ENCODE peak calls at places on chromosomes 5 and 9, in ten cellular contexts. One of them, this sample, is unnamed.

GRCh38 chr5:65821966-65822365 is 100.0 kb downstream of the NLN start:
- DNase-seq in suprapubic skin: no peak
- DNase-seq in spleen: no peak
- DNase-seq in A549: no peak
- DNase-seq in transverse colon: no peak
- DNase-seq in ovary: no peak
- DNase-seq in uterus: no peak
- DNase-seq in heart left ventricle: no peak
- DNase-seq in body of pancreas: no peak
- DNase-seq in tibial nerve: no peak
- DNase-seq in this sample: no peak

GRCh38 chr9:6441269-6441668 is 28.3 kb downstream of the UHRF2 start:
- DNase-seq in ovary: no peak
- DNase-seq in A549: no peak
- DNase-seq in suprapubic skin: no peak
- DNase-seq in transverse colon: no peak
- DNase-seq in body of pancreas: no peak
- DNase-seq in uterus: no peak
- DNase-seq in tibial nerve: no peak
- DNase-seq in heart left ventricle: no peak
- DNase-seq in spleen: no peak
- DNase-seq in this sample: no peak

GRCh38 chr9:124078641-124079040 is 67.1 kb downstream of the LHX2 start:
- DNase-seq in suprapubic skin: no peak
- DNase-seq in heart left ventricle: no peak
- DNase-seq in ovary: no peak
- DNase-seq in body of pancreas: no peak
- DNase-seq in tibial nerve: no peak
- DNase-seq in uterus: no peak
- DNase-seq in A549: peak; percentile 44
- DNase-seq in transverse colon: no peak
- DNase-seq in spleen: no peak
- DNase-seq in this sample: peak; percentile 47

GRCh38 chr9:91758491-91758981 is 191.5 kb downstream of the ROR2 start:
- DNase-seq in body of pancreas: peak; percentile 18
- DNase-seq in tibial nerve: no peak
- DNase-seq in transverse colon: peak; percentile 54
- DNase-seq in spleen: no peak
- DNase-seq in heart left ventricle: no peak
- DNase-seq in ovary: no peak
- DNase-seq in A549: peak; percentile 55
- DNase-seq in suprapubic skin: no peak
- DNase-seq in uterus: no peak
- DNase-seq in this sample: peak; percentile 10

GRCh38 chr5:67192719-67193464 is 3.7 kb downstream of the CD180 start:
- DNase-seq in suprapubic skin: no peak
- DNase-seq in ovary: no peak
- DNase-seq in spleen: no peak
- DNase-seq in uterus: no peak
- DNase-seq in body of pancreas: no peak
- DNase-seq in tibial nerve: no peak
- DNase-seq in transverse colon: no peak
- DNase-seq in heart left ventricle: no peak
- DNase-seq in A549: no peak
- DNase-seq in this sample: no peak

GRCh38 chr9:82513242-82513750 is 524.7 kb downstream of the SPATA31D1 start:
- DNase-seq in uterus: peak; percentile 33
- DNase-seq in transverse colon: no peak
- DNase-seq in suprapubic skin: no peak
- DNase-seq in spleen: no peak
- DNase-seq in A549: no peak
- DNase-seq in ovary: peak; percentile 10
- DNase-seq in body of pancreas: no peak
- DNase-seq in tibial nerve: no peak
- DNase-seq in heart left ventricle: no peak
- DNase-seq in this sample: no peak

GRCh38 chr5:150496534-150496933 is 11.4 kb upstream of the NDST1 start:
- DNase-seq in tibial nerve: no peak
- DNase-seq in transverse colon: no peak
- DNase-seq in spleen: no peak
- DNase-seq in suprapubic skin: no peak
- DNase-seq in A549: no peak
- DNase-seq in uterus: no peak
- DNase-seq in ovary: no peak
- DNase-seq in heart left ventricle: no peak
- DNase-seq in body of pancreas: no peak
- DNase-seq in this sample: no peak

GRCh38 chr5:180093651-180094382 is 22.3 kb upstream of the RNF130 start:
- DNase-seq in body of pancreas: no peak
- DNase-seq in spleen: no peak
- DNase-seq in tibial nerve: peak; percentile 34
- DNase-seq in ovary: no peak
- DNase-seq in transverse colon: no peak
- DNase-seq in heart left ventricle: no peak
- DNase-seq in suprapubic skin: no peak
- DNase-seq in A549: no peak
- DNase-seq in uterus: no peak
- DNase-seq in this sample: no peak

GRCh38 chr9:20538956-20539355 is 83.3 kb downstream of the MLLT3 start:
- DNase-seq in body of pancreas: no peak
- DNase-seq in tibial nerve: no peak
- DNase-seq in heart left ventricle: no peak
- DNase-seq in transverse colon: no peak
- DNase-seq in suprapubic skin: no peak
- DNase-seq in uterus: no peak
- DNase-seq in spleen: no peak
- DNase-seq in A549: no peak
- DNase-seq in ovary: no peak
- DNase-seq in this sample: no peak

GRCh38 chr5:36721664-36722063 is 115.3 kb downstream of the SLC1A3 start:
- DNase-seq in transverse colon: no peak
- DNase-seq in spleen: no peak
- DNase-seq in body of pancreas: no peak
- DNase-seq in A549: no peak
- DNase-seq in suprapubic skin: no peak
- DNase-seq in ovary: no peak
- DNase-seq in uterus: no peak
- DNase-seq in tibial nerve: no peak
- DNase-seq in heart left ventricle: no peak
- DNase-seq in this sample: no peak

GRCh38 chr5:36719266-36719665 is 112.9 kb downstream of the SLC1A3 start:
- DNase-seq in ovary: no peak
- DNase-seq in A549: no peak
- DNase-seq in uterus: no peak
- DNase-seq in spleen: no peak
- DNase-seq in body of pancreas: no peak
- DNase-seq in suprapubic skin: no peak
- DNase-seq in heart left ventricle: no peak
- DNase-seq in transverse colon: no peak
- DNase-seq in tibial nerve: no peak
- DNase-seq in this sample: no peak

GRCh38 chr5:36723921-36724320 is 117.5 kb downstream of the SLC1A3 start:
- DNase-seq in body of pancreas: no peak
- DNase-seq in spleen: peak; percentile 80
- DNase-seq in heart left ventricle: no peak
- DNase-seq in tibial nerve: no peak
- DNase-seq in suprapubic skin: no peak
- DNase-seq in transverse colon: no peak
- DNase-seq in ovary: no peak
- DNase-seq in A549: no peak
- DNase-seq in uterus: no peak
- DNase-seq in this sample: no peak

GRCh38 chr5:36722913-36723312 is 116.5 kb downstream of the SLC1A3 start:
- DNase-seq in spleen: no peak
- DNase-seq in A549: no peak
- DNase-seq in uterus: no peak
- DNase-seq in tibial nerve: no peak
- DNase-seq in suprapubic skin: no peak
- DNase-seq in ovary: no peak
- DNase-seq in heart left ventricle: no peak
- DNase-seq in transverse colon: no peak
- DNase-seq in body of pancreas: no peak
- DNase-seq in this sample: no peak

GRCh38 chr5:36720688-36721087 is 114.3 kb downstream of the SLC1A3 start:
- DNase-seq in heart left ventricle: no peak
- DNase-seq in ovary: no peak
- DNase-seq in body of pancreas: no peak
- DNase-seq in tibial nerve: no peak
- DNase-seq in spleen: no peak
- DNase-seq in A549: no peak
- DNase-seq in suprapubic skin: no peak
- DNase-seq in transverse colon: no peak
- DNase-seq in uterus: no peak
- DNase-seq in this sample: no peak
- H3K4me1 ChIP-seq in heart left ventricle: no peaks in the 10 kb centered on the region
- H3K4me1 ChIP-seq in ovary: no peaks in the 10 kb centered on the region
- H3K4me1 ChIP-seq in body of pancreas: no peaks in the 10 kb centered on the region
- H3K4me1 ChIP-seq in tibial nerve: no peaks in the 10 kb centered on the region
- H3K4me1 ChIP-seq in spleen: peaks cover 65% of the 10 kb centered on the region
- H3K4me1 ChIP-seq in A549: no peaks in the 10 kb centered on the region
- H3K4me1 ChIP-seq in suprapubic skin: peaks cover 3% of the 10 kb centered on the region
- H3K4me1 ChIP-seq in transverse colon: no peaks in the 10 kb centered on the region
- H3K4me1 ChIP-seq in uterus: no peaks in the 10 kb centered on the region
- H3K4me1 ChIP-seq in this sample: no peaks in the 10 kb centered on the region

DNA sequence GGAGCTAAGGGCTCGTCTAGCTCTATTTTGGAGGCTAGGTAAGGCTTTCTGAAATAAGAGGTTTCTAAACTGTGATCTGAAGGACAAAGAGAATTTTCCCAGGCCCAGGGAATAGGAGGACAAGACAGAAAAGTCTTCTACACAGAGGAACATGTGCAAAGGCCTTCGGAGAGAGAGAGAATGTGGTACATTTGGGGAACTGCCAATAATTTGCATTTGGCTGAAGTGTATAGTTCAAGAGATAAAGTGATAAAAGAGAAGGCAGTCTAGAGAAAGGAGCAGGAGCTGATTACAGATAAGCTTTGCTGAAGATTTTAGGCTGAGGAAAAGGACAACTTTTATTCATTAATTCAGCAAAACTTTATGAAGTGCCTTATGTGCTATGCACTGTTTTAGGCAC is 214.4 kb upstream of the ELL2 start:
- DNase-seq in body of pancreas: no peak
- DNase-seq in uterus: no peak
- DNase-seq in suprapubic skin: no peak
- DNase-seq in tibial nerve: no peak
- DNase-seq in heart left ventricle: no peak
- DNase-seq in ovary: no peak
- DNase-seq in transverse colon: no peak
- DNase-seq in spleen: no peak
- DNase-seq in A549: no peak
- DNase-seq in this sample: no peak
- TF ChIP-seq POLR2A in body of pancreas: no peak
- TF ChIP-seq POLR2A in uterus: no peak
- TF ChIP-seq POLR2A in suprapubic skin: no peak
- TF ChIP-seq POLR2A in tibial nerve: no peak
- TF ChIP-seq POLR2A in heart left ventricle: no peak
- TF ChIP-seq POLR2A in ovary: no peak
- TF ChIP-seq POLR2A in transverse colon: no peak
- TF ChIP-seq POLR2A in spleen: no peak
- TF ChIP-seq POLR2A in A549: no peak
- TF ChIP-seq POLR2A in this sample: no peak

DNA sequence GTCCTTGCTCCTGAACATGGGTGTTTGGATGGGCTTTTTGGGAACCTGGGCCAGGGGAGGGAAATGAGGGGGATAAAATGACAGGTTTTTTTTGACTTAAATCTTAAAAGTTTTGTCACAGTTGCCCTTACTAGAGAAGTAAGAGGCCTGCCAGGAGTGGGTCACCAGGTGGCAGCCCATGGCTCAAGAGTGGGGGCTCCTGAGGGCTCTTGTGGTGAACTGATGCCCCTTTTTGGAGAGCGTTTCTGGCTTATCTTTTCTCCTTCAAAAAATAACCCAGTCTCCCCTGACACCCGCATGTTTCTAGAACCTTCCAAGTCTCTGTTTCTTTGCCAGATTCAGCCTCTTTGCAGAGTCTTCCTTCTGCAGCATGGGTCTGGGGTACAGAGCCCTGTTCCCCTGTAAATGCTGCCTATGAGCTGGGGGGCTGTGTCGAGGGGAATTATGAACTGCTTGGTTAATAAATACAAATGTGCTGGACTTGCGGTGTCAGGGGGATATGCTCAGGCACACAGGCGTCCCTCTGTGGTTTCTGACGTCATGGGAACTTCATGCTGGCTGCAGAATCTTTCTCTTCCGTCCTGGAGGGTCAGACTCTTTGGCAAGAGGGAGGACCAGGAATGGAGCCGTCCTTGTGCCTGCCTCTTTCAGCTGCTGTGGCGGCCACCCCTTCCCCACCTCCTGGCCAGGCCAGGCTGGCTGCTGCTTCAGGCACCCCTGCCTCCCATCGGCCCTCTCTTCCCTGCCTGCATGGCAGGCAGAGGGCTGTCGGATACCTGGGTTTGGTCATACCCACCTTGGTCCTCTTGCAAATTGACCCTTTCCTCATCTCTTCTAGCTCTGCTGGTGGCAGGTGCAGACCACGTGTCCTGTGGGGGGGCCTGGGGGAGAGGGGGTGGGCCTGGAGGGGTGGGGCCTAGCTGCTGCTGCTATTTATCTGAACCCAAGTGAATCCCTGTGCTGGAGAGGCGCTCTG is 30.1 kb downstream of the PTPA start:
- DNase-seq in heart left ventricle: no peak
- DNase-seq in ovary: peak; percentile 46
- DNase-seq in A549: peak; percentile 31
- DNase-seq in body of pancreas: peak; percentile 52
- DNase-seq in suprapubic skin: no peak
- DNase-seq in uterus: peak; percentile 84
- DNase-seq in transverse colon: peak; percentile 69
- DNase-seq in tibial nerve: peak; percentile 79
- DNase-seq in spleen: peak; percentile 82
- DNase-seq in this sample: peak; percentile 91
- H3K4me1 ChIP-seq in heart left ventricle: peaks cover 90% of the 10 kb centered on the region
- H3K4me1 ChIP-seq in ovary: peaks cover 58% of the 10 kb centered on the region
- H3K4me1 ChIP-seq in A549: peaks cover 74% of the 10 kb centered on the region
- H3K4me1 ChIP-seq in body of pancreas: peaks cover 74% of the 10 kb centered on the region
- H3K4me1 ChIP-seq in suprapubic skin: peaks cover 88% of the 10 kb centered on the region
- H3K4me1 ChIP-seq in uterus: peaks cover 53% of the 10 kb centered on the region
- H3K4me1 ChIP-seq in transverse colon: peaks cover 52% of the 10 kb centered on the region
- H3K4me1 ChIP-seq in tibial nerve: peaks cover 98% of the 10 kb centered on the region
- H3K4me1 ChIP-seq in spleen: peaks cover 100% of the 10 kb centered on the region
- H3K4me1 ChIP-seq in this sample: peaks cover 58% of the 10 kb centered on the region

DNA sequence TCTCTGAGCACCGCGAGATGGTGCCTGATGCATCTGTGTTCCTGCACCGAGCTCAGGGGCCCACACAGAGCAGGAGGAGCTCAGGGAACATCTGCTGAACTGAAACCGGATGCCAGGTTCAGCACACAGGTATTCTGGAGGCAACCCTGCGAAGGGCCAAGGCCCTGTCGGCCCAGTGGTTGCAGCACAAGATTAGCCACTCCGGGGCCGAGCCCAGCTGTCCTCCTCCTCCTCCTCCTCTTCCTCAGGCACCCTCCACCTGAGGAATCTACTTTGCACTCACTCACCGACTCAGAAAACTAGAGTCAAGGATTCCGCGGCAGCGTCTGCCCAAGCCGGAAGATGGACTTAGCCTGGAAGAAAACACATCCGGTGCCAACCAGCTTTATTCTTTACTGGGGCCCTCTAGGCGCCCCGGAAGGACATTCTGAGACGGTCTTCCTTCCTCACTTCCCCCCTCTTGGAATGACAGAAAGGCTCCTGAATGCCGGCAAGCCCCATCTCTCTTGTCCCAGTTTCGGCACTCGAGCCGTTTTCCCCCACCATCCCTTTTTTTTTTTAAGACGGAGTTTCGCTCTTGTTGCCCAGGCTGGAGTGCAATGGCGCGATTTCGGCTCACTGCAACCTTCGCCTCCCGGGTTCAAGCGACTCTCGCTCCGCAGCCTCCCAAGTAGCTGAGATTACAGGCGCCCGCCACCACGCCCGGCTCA is at the start of gene ZBTB6:
- DNase-seq in uterus: peak; percentile 69
- DNase-seq in heart left ventricle: peak; percentile 66
- DNase-seq in suprapubic skin: peak; percentile 82
- DNase-seq in A549: peak; percentile 88
- DNase-seq in ovary: peak; percentile 66
- DNase-seq in tibial nerve: peak; percentile 57
- DNase-seq in body of pancreas: peak; percentile 69
- DNase-seq in spleen: peak; percentile 91
- DNase-seq in transverse colon: peak; percentile 80
- DNase-seq in this sample: peak; percentile 77
- TF ChIP-seq POLR2A in uterus: no peak
- TF ChIP-seq POLR2A in heart left ventricle: peak; percentile 37
- TF ChIP-seq POLR2A in suprapubic skin: no peak
- TF ChIP-seq POLR2A in A549: peak; percentile 8
- TF ChIP-seq POLR2A in ovary: no peak
- TF ChIP-seq POLR2A in tibial nerve: no peak
- TF ChIP-seq POLR2A in body of pancreas: peak; percentile 52
- TF ChIP-seq POLR2A in spleen: no peak
- TF ChIP-seq POLR2A in transverse colon: peak; percentile 62
- TF ChIP-seq POLR2A in this sample: peak; percentile 64

This sample was measured in endothelial cell of umbilical vein.